ENCODE peak calls at places on chromosomes 16 and 17, in seven cellular contexts. V is CD8-positive, alpha-beta T cell; E is astrocyte; P is nephron progenitor cell; U is AG04450; I is HFFc6; M is stomach. D is an unnamed sample.

GRCh38 chr17:68803122-68803615 is 152.0 kb downstream of the ABCA8 start:
- DNase-seq in M (no peak), P (no peak), U (no peak), E (no peak), V (no peak), I (no peak), D (no peak)

GRCh38 chr16:2912330-2913199 is 834 bp downstream of the FLYWCH1 start:
- DNase-seq in U (peak; percentile 34), V (peak; percentile 59), P (peak; percentile 51), I (peak; percentile 57), M (peak; percentile 33), E (peak; percentile 72), D (no peak)

GRCh38 chr16:67188798-67189197 is 1.1 kb downstream of the EXOC3L1 start:
- DNase-seq in M (no peak), V (no peak), U (no peak), P (no peak), I (no peak), E (no peak), D (no peak)

GRCh38 chr16:89823087-89823823 is 5.0 kb upstream of the SPIRE2 start:
- DNase-seq in E (no peak), V (no peak), U (no peak), P (no peak), M (no peak), I (no peak), D (no peak)

GRCh38 chr17:19016297-19016696 is 11.7 kb upstream of the FAM83G start:
- DNase-seq in U (no peak), P (no peak), V (no peak), I (no peak), E (no peak), M (no peak), D (no peak)

GRCh38 chr17:50129303-50129945 is 536 bp downstream of the SAMD14 start:
- DNase-seq in P (peak; percentile 73), M (no peak), U (no peak), E (peak; percentile 46), V (no peak), I (peak; percentile 50), D (no peak)

GRCh38 chr16:17375388-17376304 is 95.1 kb downstream of the XYLT1 start:
- DNase-seq in I (no peak), E (no peak), U (no peak), V (no peak), P (no peak), M (peak; percentile 42), D (no peak)

GRCh38 chr17:58575511-58575910 is 61.1 kb upstream of the MTMR4 start:
- DNase-seq in M (no peak), I (peak; percentile 60), V (no peak), E (peak; percentile 71), U (no peak), P (no peak), D (no peak)

DNA sequence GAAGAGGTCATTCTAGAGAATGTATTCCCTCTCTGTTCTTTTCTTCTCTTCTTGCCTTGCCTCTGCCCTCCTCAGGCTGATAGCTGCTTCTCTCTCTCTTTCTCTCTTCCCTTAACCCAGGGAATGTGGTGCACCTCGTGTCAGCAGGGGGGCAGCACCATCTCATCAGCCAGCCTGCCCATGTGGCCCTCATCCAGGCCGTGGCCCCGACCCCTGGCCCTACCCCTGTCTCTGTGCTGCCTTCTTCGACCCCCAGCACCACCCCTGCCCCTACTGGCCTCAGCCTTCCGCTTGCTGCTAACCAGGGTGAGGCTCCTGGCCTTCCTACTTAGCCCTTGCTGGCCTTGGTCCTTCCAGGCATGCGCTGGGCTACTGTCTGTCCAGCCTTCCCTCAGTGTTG is 23.5 kb downstream of the SRCAP start:
- DNase-seq in V (no peak), P (no peak), M (no peak), I (no peak), U (no peak), E (no peak), D (no peak)
- TF ChIP-seq CTCF in V (no peak), P (no peak), M (no peak), I (peak; percentile 20), U (no peak), E (no peak), D (no peak)

GRCh38 chr17:31527606-31528005 is 136.1 kb downstream of the RAB11FIP4 start:
- DNase-seq in P (no peak), E (no peak), I (peak; percentile 61), U (no peak), V (no peak), M (no peak), D (no peak)

GRCh38 chr17:31523862-31524730 is 132.6 kb downstream of the RAB11FIP4 start:
- DNase-seq in I (no peak), E (no peak), V (no peak), M (no peak), U (no peak), P (no peak), D (no peak)

GRCh38 chr17:31524926-31525800 is 133.7 kb downstream of the RAB11FIP4 start:
- DNase-seq in I (peak; percentile 90), M (peak; percentile 95), U (peak; percentile 83), P (peak; percentile 97), V (peak; percentile 92), E (peak; percentile 87), D (peak; percentile 89)

GRCh38 chr17:31528291-31528874 is 136.9 kb downstream of the RAB11FIP4 start:
- DNase-seq in P (no peak), U (no peak), E (no peak), M (no peak), V (no peak), I (no peak), D (no peak)

GRCh38 chr17:31525801-31526549 is 134.5 kb downstream of the RAB11FIP4 start:
- DNase-seq in U (no peak), V (no peak), E (no peak), M (no peak), I (no peak), P (no peak), D (no peak)
- TF ChIP-seq CTCF in U (peak; percentile 46), V (no peak), E (peak; percentile 34), M (peak; percentile 14), I (peak; percentile 68), P (peak; percentile 17), D (no peak)

GRCh38 chr16:62041401-62041800 is 5.2 kb upstream of the CDH8 start:
- DNase-seq in E (peak; percentile 20), I (peak; percentile 1), U (no peak), M (no peak), V (no peak), P (peak; percentile 36), D (no peak)
- TF ChIP-seq CTCF in E (peak; percentile 54), I (peak; percentile 41), U (no peak), M (no peak), V (no peak), P (peak; percentile 49), D (no peak)

GRCh38 chr16:19213885-19214284 is 45.8 kb downstream of the SYT17 start:
- DNase-seq in I (no peak), M (no peak), E (no peak), P (no peak), V (no peak), U (no peak), D (no peak)
- TF ChIP-seq CTCF in I (peak; percentile 27), M (no peak), E (no peak), P (no peak), V (no peak), U (no peak), D (no peak)

GRCh38 chr17:47724705-47725104 is 8.3 kb upstream of the TBX21 start:
- DNase-seq in P (no peak), I (no peak), E (no peak), M (no peak), U (no peak), V (no peak), D (no peak)

GRCh38 chr17:47727704-47728036 is 5.4 kb upstream of the TBX21 start:
- DNase-seq in I (no peak), M (no peak), V (no peak), E (no peak), U (no peak), P (no peak), D (no peak)

GRCh38 chr17:47728214-47728877 is 4.7 kb upstream of the TBX21 start:
- DNase-seq in E (no peak), P (no peak), V (no peak), M (no peak), I (no peak), U (no peak), D (no peak)

GRCh38 chr17:47726796-47727703 is 6.0 kb upstream of the TBX21 start:
- DNase-seq in M (no peak), P (no peak), I (no peak), V (no peak), E (no peak), U (no peak), D (no peak)

GRCh38 chr17:47725446-47726109 is 7.5 kb upstream of the TBX21 start:
- DNase-seq in U (no peak), V (no peak), E (no peak), I (no peak), M (no peak), P (no peak), D (no peak)
- TF ChIP-seq CTCF in U (peak; percentile 14), V (no peak), E (no peak), I (peak; percentile 30), M (no peak), P (no peak), D (no peak)

GRCh38 chr16:72815348-72816318 is 232.3 kb downstream of the ZFHX3 start:
- DNase-seq in E (no peak), I (no peak), P (no peak), V (no peak), M (no peak), U (no peak), D (no peak)

GRCh38 chr16:72819345-72819744 is 228.6 kb downstream of the ZFHX3 start:
- DNase-seq in M (no peak), U (no peak), P (no peak), I (peak; percentile 87), E (peak; percentile 81), V (no peak), D (no peak)

GRCh38 chr16:72814226-72814625 is 233.7 kb downstream of the ZFHX3 start:
- DNase-seq in V (no peak), U (no peak), M (no peak), E (no peak), I (no peak), P (no peak), D (no peak)

GRCh38 chr16:72821551-72821950 is 226.4 kb downstream of the ZFHX3 start:
- DNase-seq in V (no peak), E (no peak), I (no peak), P (no peak), M (no peak), U (no peak), D (no peak)

DNA sequence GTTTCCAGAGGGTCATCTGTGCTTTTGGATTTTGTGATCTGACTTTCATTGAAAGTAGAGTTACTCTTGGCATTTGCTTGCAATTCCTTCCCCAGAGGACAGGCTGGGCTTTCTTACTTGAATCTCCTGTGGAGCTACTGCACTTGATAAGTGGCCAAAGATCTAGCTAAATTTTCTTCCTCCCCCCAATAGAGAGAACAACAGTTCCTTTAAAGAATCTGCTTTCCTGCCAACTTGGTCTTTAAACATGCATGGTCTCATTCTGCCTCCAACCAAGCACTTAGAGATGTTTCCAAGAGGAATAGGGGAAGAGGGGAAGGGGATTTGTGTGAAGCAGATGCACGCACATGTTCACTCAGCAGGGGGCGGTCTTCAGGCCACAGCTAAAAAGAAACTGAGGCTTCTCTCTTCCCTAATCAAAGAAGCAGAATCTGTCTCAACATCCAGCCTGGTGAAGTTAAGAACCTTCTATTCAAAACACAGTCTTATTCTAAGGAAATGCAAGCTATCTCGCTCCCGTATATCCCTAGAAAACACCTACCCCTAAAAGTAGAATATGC is 229.6 kb downstream of the ZFHX3 start:
- DNase-seq in U (no peak), V (no peak), I (no peak), M (no peak), E (peak; percentile 6), P (no peak), D (no peak)
- TF ChIP-seq CTCF in U (no peak), V (no peak), I (peak; percentile 68), M (no peak), E (no peak), P (peak; percentile 12), D (no peak)

D was measured in lung.